ENCODE peak calls at places on chromosome 14, in four cellular contexts. P is AG09319, V is tibial artery, U is EL. T is an unnamed sample.
A peak's percentile ranks its signal among the peaks of the same experiment; 100 is the strongest.

GRCh38 chr14:64195194-64195593 is 99.0 kb downstream of the ESR2 start:
- DNase-seq in U (no peak), P (no peak), V (no peak), T (no peak)

GRCh38 chr14:40164083-40164482 is 731.9 kb upstream of the FBXO33 start:
- DNase-seq in P (no peak), U (no peak), V (no peak), T (no peak)

GRCh38 chr14:99678198-99678597 is 5.9 kb upstream of the CYP46A1 start:
- DNase-seq in P (no peak), V (no peak), U (no peak), T (no peak)

GRCh38 chr14:86543531-86543930 is 1013.6 kb downstream of the FLRT2 start:
- DNase-seq in P (peak; percentile 20), U (no peak), V (no peak), T (no peak)

GRCh38 chr14:55129086-55129427 is at the start of gene LGALS3:
- DNase-seq in P (no peak), U (peak; percentile 69), V (peak; percentile 81), T (no peak)

GRCh38 chr14:94355191-94355794 is 32.2 kb upstream of the SERPINA6 start:
- DNase-seq in V (peak; percentile 73), P (peak; percentile 56), U (peak; percentile 69), T (peak; percentile 91)

GRCh38 chr14:35332517-35333346 is 40.5 kb downstream of the PSMA6 start:
- DNase-seq in P (no peak), V (no peak), U (no peak), T (no peak)

GRCh38 chr14:105387530-105387922 is 10.8 kb upstream of the TEX22 start:
- DNase-seq in P (no peak), V (no peak), U (no peak), T (no peak)

GRCh38 chr14:51188566-51189185 is 51.4 kb upstream of the TMX1 start:
- DNase-seq in V (no peak), P (no peak), U (no peak), T (no peak)

GRCh38 chr14:105346880-105347586 is 32.5 kb downstream of the PACS2 start:
- DNase-seq in P (no peak), V (no peak), U (no peak), T (no peak)

GRCh38 chr14:100771121-100771800 is 44.6 kb downstream of the DLK1 start:
- DNase-seq in U (no peak), V (no peak), P (no peak), T (no peak)

GRCh38 chr14:62428429-62429203 is 616.6 kb downstream of the KCNH5 start:
- DNase-seq in P (no peak), V (no peak), U (peak; percentile 80), T (no peak)

GRCh38 chr14:23128969-23129758 is 10.1 kb upstream of the CEBPE start:
- DNase-seq in U (no peak), P (no peak), V (no peak), T (no peak)

GRCh38 chr14:88614218-88614907 is 51.5 kb downstream of the ZC3H14 start:
- DNase-seq in P (peak; percentile 10), U (peak; percentile 80), V (no peak), T (no peak)